ENCODE peak calls at places on chromosomes 2 and 18, in four cellular contexts. L is heart left ventricle, M is sigmoid colon, C is neural progenitor cell. A is an unnamed sample. For H3K27me3 and H3K4me1, the result is how much of the 10 kb centered on the place peaks cover.

GRCh38 chr2:138877421-138877820 is 97.2 kb upstream of the NXPH2 start:
- DNase-seq in C (no peak), M (no peak), L (no peak), A (no peak)

GRCh38 chr18:23930002-23930401 is 84.6 kb upstream of the TTC39C start:
- DNase-seq in L (no peak), M (no peak), C (no peak), A (no peak)

GRCh38 chr18:9104244-9104901 is 1.9 kb downstream of the NDUFV2 start:
- DNase-seq in C (no peak), M (no peak), L (no peak), A (no peak)

GRCh38 chr2:10471046-10471571 is 23.0 kb upstream of the ODC1 start:
- DNase-seq in C (no peak), L (no peak), M (peak), A (no peak)

GRCh38 chr2:174522553-174522952 is 35.7 kb upstream of the GPR155 start:
- DNase-seq in L (no peak), M (no peak), C (no peak), A (no peak)

GRCh38 chr18:46894124-46894523 is 23.2 kb downstream of the PIAS2 start:
- DNase-seq in C (no peak), M (no peak), L (no peak), A (no peak)

GRCh38 chr2:98008415-98008814 is 12.7 kb upstream of the TMEM131 start:
- DNase-seq in M (no peak), L (no peak), C (no peak), A (no peak)

GRCh38 chr18:63844254-63844653 is 43.3 kb upstream of the SERPINB2 start:
- DNase-seq in M (no peak), L (no peak), C (peak), A (no peak)

GRCh38 chr2:45982096-45982495 is 315.1 kb upstream of the EPAS1 start:
- DNase-seq in M (no peak), C (no peak), L (no peak), A (no peak)

GRCh38 chr18:23810396-23810795 is 121.1 kb downstream of the LAMA3 start:
- DNase-seq in M (no peak), C (no peak), L (no peak), A (no peak)

GRCh38 chr2:126828051-126828450 is 70.6 kb upstream of the TEX51 start:
- DNase-seq in L (no peak), M (no peak), C (no peak), A (no peak)
- H3K4me3 ChIP-seq in L (no peak), M (no peak), C (no peak), A (no peak)

DNA sequence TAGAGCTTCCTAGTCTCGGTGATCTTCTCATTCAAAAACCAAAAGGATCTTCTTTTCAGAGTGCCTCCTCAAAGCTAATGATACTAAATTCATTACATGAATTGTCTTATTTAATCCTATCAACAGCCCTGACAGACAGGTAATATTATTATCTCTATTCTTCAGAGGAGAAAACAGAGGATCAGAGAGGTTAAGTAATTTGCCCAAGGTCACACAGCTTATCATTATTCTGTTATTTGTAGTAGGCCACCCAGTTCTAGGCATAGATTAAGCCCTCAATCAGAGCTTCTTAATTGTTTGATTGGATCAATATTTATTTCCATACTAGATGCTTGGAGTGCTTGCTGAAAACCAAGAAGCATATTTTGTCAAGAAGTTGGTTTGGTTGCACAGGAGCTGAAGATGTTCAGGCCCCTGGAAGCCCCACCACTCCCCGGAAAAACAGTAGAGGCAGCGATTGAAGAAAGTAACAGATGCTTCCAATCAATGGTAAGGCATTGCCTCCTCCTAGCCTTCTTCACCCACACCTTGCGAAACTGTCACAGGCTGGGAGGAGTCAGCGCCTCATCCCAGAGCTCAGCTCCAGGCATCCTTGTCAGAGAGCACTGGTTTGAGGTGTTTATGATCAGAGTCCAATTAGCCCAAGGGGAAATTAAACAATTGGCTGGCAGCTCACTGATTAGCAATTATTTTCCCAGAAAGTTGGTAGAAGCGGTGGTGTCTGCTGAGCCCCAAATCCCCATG is 487.2 kb downstream of the BCL11A start:
- DNase-seq in C (no peak), M (no peak), L (no peak), A (no peak)
- H3K27me3 ChIP-seq in C (under half), M (under half), L (under half), A (under half)

DNA sequence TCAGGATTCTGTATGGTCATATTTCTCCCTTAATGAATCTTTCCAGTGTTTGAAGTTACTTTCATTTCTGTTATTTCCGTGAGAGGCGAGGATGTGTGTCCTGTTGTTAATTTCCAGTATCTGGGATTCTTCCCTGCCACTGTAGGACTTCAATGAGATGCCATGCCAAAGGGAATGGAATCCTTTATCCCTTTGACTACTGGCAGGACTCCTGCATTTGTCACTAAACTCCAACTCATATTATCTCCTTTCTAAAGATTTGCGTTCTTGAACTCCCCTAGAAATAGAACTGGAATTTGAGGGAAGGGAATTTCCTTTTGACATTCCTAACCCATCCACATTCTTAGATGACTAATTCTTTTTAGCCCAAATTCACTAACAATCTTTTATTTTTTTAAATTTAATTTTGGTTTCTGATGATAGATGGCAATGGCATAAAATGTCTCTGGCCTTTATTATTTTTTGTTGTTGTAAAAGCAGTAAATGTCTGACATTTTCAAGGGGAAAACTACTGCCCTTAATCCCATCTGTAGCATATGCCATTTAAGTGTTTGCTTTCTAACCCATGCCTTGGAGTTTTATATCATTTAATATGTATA is 87.8 kb upstream of the EML6 start:
- DNase-seq in C (no peak), L (no peak), M (no peak), A (no peak)
- H3K4me1 ChIP-seq in C (under half), L (half or more), M (half or more), A (under half)

GRCh38 chr18:8001711-8002110 is 434.6 kb downstream of the PTPRM start:
- DNase-seq in C (no peak), L (no peak), M (no peak), A (no peak)

GRCh38 chr18:8005870-8006269 is 438.8 kb downstream of the PTPRM start:
- DNase-seq in M (no peak), L (no peak), C (no peak), A (no peak)

GRCh38 chr18:8006979-8007378 is 439.9 kb downstream of the PTPRM start:
- DNase-seq in L (no peak), M (no peak), C (no peak), A (no peak)

DNA sequence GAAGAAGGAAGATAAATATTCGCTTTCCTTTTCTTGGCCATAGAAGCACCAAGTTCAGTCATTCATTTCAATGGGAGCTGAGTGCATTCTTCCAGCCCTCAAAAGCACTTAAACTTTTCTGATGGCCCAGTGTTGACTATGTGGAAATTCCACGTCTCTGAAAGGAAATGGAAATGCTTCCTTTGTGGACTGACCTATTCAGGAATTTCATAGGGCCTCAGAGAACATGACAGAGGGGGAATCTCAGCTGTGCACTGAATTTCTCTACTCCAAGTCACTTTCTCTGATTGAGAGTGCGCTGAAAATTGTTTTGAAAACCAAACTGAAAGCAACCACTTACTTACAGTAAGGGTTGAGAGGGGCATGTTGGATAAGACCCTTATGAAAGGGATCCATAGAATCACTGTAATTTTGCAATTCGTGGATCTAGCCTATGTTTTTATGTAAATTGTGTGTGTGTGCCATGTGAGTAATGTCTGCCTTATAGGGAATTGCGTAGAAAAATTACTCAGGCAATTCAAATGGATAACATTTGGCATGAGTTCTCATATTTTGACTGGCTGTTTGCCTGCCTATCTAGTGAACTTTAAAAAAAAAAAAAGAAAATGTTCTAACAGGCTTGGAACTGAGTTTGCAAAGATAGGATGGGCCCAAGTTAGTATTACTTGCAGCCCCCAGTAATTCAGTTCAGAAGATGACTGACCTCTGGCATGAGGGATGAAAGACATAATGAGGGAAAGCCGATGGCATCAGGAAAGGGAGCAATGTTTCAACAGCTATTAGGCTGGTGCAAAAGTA is 437.0 kb downstream of the PTPRM start:
- DNase-seq in C (no peak), M (no peak), L (no peak), A (no peak)
- H3K4me3 ChIP-seq in C (no peak), M (no peak), L (no peak), A (no peak)